ENCODE peak calls at places on chromosomes 1 and 21, in four cellular contexts. R, U, G and P are unnamed samples.

GRCh38 chr1:183230403-183230802 is 44.3 kb downstream of the LAMC2 start:
- DNase-seq in R (no peak), U (no peak), G (no peak), P (no peak)

GRCh38 chr1:171563675-171564074 is 58.4 kb upstream of the MYOCOS start:
- DNase-seq in R (no peak), U (no peak), G (no peak), P (peak)

GRCh38 chr1:24910751-24911650 is 19.1 kb downstream of the RUNX3 start:
- DNase-seq in R (peak), U (no peak), G (peak), P (no peak)

GRCh38 chr1:110540891-110541685 is 22.1 kb upstream of the KCNA10 start:
- DNase-seq in R (no peak), U (no peak), G (no peak), P (no peak)

GRCh38 chr1:80018348-80018747 is 1011.8 kb upstream of the ADGRL4 start:
- DNase-seq in R (no peak), U (no peak), G (no peak), P (no peak)

GRCh38 chr1:27057389-27057788 is 44.7 kb upstream of the TENT5B start:
- DNase-seq in R (no peak), U (no peak), G (no peak), P (no peak)

GRCh38 chr1:116493484-116494350 is 77.1 kb downstream of the CD58 start:
- DNase-seq in R (no peak), U (no peak), G (no peak), P (no peak)

GRCh38 chr1:33719771-33720670 is 143.9 kb upstream of the HMGB4 start:
- DNase-seq in R (no peak), U (no peak), G (no peak), P (peak)

GRCh38 chr1:119713538-119714456 is 2.1 kb downstream of the PHGDH start:
- DNase-seq in R (no peak), U (no peak), G (no peak), P (no peak)

GRCh38 chr1:226975909-226976670 is 36.0 kb downstream of the COQ8A start:
- DNase-seq in R (no peak), U (no peak), G (no peak), P (no peak)

GRCh38 chr1:77582905-77583304 is 99.6 kb downstream of the ZZZ3 start:
- DNase-seq in R (no peak), U (no peak), G (peak), P (no peak)

GRCh38 chr1:77583483-77583882 is 99.0 kb downstream of the ZZZ3 start:
- DNase-seq in R (no peak), U (no peak), G (no peak), P (no peak)

GRCh38 chr1:77584884-77585283 is 97.6 kb downstream of the ZZZ3 start:
- DNase-seq in R (no peak), U (no peak), G (no peak), P (no peak)

GRCh38 chr1:77579547-77579946 is 102.9 kb downstream of the ZZZ3 start:
- DNase-seq in R (no peak), U (no peak), G (no peak), P (no peak)
- TF ChIP-seq CTCF in R (no peak), U (no peak), G (no peak), P (no peak)

DNA sequence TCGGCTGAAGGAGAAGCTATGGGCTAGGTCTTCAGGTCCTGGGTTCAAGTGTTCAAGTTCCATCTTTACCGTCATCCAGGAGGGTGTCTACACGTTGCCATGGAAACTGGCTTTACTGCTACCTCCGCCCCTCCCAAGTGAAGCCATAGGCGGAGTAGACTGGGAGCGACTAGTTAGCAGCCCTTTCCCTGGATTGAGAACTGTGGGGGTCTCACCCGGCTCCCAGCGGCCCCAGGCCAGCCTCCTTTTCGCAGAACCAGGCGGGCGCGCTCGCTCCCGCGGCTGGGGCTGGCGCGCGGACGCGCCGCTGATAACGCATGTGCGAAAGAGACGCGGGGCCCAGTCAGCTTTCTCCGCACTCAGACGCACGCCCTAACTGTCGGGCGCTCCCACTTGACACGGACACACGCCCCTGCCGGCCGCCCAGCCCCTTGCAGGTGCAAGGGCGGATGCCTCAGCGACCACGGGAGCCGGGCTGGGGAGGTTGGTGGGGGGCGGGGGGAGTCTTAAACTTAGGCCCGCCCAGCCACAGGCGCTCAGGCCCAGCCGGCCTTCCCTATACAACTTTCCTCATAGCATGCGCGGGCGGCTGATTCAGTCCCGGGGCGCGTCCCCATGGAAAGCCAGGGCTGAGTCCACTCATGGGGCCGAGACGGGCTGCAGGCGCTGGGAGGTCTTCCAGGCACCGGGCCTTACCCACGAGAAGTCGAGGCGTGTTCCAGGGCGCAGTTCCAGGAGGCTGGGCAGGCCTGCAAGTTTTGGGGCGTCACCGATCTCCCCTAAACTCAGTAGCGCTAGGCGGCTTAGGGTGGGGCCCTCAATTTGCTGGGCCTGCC is 7.4 kb downstream of the EFNA4 start:
- DNase-seq in R (peak), U (peak), G (peak), P (no peak)
- TF ChIP-seq CTCF in R (peak), U (peak), G (peak), P (peak)

DNA sequence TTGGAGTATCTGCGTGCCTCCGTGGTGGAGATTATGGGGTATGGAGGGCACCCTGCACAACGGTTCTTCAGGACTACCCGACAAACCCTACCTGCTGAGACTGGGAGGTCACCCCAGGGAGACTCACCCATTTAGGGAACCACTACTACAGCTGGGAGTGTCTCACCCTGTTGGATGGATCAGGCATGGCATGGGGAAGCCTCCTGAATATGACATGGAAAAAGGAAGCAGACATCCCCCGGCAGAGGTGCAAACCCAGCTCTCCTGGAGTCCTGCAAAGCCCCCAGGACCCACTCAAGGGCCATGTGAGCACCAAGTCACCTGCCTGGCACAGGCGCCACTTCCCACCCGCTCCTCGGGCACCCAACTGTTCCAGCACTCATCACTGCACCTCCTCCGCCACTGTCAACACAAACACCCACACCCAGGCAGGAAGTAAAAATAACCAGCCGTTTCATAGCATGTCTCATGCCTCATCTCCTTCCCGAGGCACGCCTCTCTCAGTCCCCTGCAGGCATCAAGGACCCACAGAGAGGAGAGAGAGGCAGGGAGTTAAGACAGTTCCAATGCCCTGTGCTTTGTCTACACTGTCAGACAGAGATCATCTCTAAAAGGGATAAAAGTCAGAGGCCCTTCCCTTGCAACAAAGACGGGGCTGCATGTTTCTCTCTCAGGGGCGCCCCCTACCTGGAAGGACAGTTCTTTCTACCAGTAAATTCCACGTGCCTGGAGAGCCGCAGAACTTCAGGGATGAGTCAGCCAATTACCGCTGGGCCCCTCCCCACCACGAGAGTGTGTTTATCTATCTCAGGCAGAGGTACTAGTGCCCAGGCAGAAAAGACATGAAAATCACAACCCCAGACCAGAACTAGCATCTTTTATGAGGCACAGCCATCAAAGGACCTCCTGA is 150.1 kb upstream of the SOD1 start:
- DNase-seq in R (peak), U (no peak), G (peak), P (no peak)
- TF ChIP-seq CTCF in R (peak), U (no peak), G (peak), P (no peak)

GRCh38 chr1:20430355-20431290 is 55.4 kb downstream of the CAMK2N1 start:
- DNase-seq in R (peak), U (peak), G (peak), P (no peak)
- TF ChIP-seq CTCF in R (peak), U (peak), G (peak), P (peak)

DNA sequence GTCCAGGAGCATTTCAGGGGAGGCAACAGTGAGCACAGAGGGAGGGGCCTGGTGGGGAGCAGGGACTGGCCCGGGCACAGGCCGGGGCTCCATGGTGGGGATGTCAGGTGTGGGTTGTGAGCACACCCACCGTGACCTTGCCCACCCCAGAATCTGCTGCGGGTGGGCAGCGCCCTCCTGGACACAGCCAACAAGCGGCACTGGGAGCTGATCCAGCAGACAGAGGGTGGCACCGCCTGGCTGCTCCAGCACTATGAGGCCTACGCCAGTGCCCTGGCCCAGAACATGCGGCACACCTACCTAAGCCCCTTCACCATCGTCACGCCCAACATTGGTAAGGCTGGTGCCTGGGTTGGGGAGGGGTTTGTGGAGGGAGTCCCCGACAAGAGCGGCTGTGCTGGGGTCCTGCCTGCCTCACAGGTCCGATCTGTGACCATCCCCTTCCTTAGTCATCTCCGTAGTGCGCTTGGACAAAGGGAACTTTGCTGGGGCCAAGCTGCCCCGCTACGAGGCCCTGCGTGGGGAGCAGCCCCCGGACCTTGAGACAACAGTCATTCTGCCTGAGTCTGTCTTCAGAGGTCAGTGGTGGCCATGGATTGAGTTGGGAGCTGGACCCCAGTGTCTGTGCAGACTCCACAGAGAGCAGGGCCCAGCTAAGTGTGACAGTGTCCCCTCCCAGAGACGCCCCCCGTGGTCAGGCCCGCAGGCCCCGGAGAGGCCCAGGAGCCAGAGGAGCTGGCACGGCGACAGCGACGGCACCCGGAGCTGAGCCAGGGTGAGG is 14.3 kb downstream of the PSRC1 start:
- DNase-seq in R (no peak), U (no peak), G (no peak), P (no peak)
- TF ChIP-seq CTCF in R (no peak), U (no peak), G (no peak), P (no peak)